ENCODE peak calls at places on chromosomes 3 and 15, in seven cellular contexts. One of them, this sample, is unnamed.

GRCh38 chr3:105719791-105720190 is 149.0 kb downstream of the CBLB start:
- DNase-seq in EH: no peak
- DNase-seq in endothelial cell of umbilical vein: no peak
- DNase-seq in RWPE1: peak
- DNase-seq in left lung: no peak
- DNase-seq in IMR-90: no peak
- DNase-seq in occipital lobe: no peak
- DNase-seq in this sample: no peak

GRCh38 chr15:89329329-89330084 is 5.1 kb downstream of the POLG start:
- DNase-seq in EH: no peak
- DNase-seq in endothelial cell of umbilical vein: no peak
- DNase-seq in RWPE1: no peak
- DNase-seq in left lung: no peak
- DNase-seq in IMR-90: no peak
- DNase-seq in occipital lobe: no peak
- DNase-seq in this sample: no peak

GRCh38 chr3:126130081-126130855 is 46.3 kb upstream of the SLC41A3 start:
- DNase-seq in EH: no peak
- DNase-seq in endothelial cell of umbilical vein: no peak
- DNase-seq in RWPE1: no peak
- DNase-seq in left lung: peak
- DNase-seq in IMR-90: no peak
- DNase-seq in occipital lobe: no peak
- DNase-seq in this sample: no peak

GRCh38 chr3:45553469-45553974 is 41.0 kb upstream of the LIMD1 start:
- DNase-seq in EH: peak
- DNase-seq in endothelial cell of umbilical vein: peak
- DNase-seq in RWPE1: no peak
- DNase-seq in left lung: no peak
- DNase-seq in IMR-90: peak
- DNase-seq in occipital lobe: peak
- DNase-seq in this sample: peak

GRCh38 chr15:77033729-77034619 is 36.9 kb downstream of the TSPAN3 start:
- DNase-seq in EH: peak
- DNase-seq in endothelial cell of umbilical vein: no peak
- DNase-seq in RWPE1: no peak
- DNase-seq in left lung: peak
- DNase-seq in IMR-90: no peak
- DNase-seq in occipital lobe: no peak
- DNase-seq in this sample: no peak

GRCh38 chr3:42544492-42545283 is 37.1 kb downstream of the SEC22C start:
- DNase-seq in EH: peak
- DNase-seq in endothelial cell of umbilical vein: peak
- DNase-seq in RWPE1: no peak
- DNase-seq in left lung: no peak
- DNase-seq in IMR-90: no peak
- DNase-seq in occipital lobe: no peak
- DNase-seq in this sample: no peak

GRCh38 chr3:18779704-18780103 is 354.6 kb upstream of the SATB1 start:
- DNase-seq in EH: no peak
- DNase-seq in endothelial cell of umbilical vein: no peak
- DNase-seq in RWPE1: no peak
- DNase-seq in left lung: no peak
- DNase-seq in IMR-90: no peak
- DNase-seq in occipital lobe: no peak
- DNase-seq in this sample: no peak

GRCh38 chr3:53255775-53256703 is at the start of gene TKT:
- DNase-seq in EH: peak
- DNase-seq in endothelial cell of umbilical vein: peak
- DNase-seq in RWPE1: peak
- DNase-seq in left lung: peak
- DNase-seq in IMR-90: peak
- DNase-seq in occipital lobe: peak
- DNase-seq in this sample: peak

GRCh38 chr3:47475029-47475569 is 642 bp downstream of the SCAP start:
- DNase-seq in EH: no peak
- DNase-seq in endothelial cell of umbilical vein: peak
- DNase-seq in RWPE1: peak
- DNase-seq in left lung: no peak
- DNase-seq in IMR-90: peak
- DNase-seq in occipital lobe: no peak
- DNase-seq in this sample: peak

GRCh38 chr3:129077222-129077621 is 16.6 kb downstream of the GP9 start:
- DNase-seq in EH: peak
- DNase-seq in endothelial cell of umbilical vein: peak
- DNase-seq in RWPE1: no peak
- DNase-seq in left lung: no peak
- DNase-seq in IMR-90: peak
- DNase-seq in occipital lobe: no peak
- DNase-seq in this sample: no peak